ENCODE peak calls at places on chromosomes 1 and 21, in five cellular contexts. R, N, B, C and F are unnamed samples.

GRCh38 chr1:108858541-108858940 is 1.6 kb upstream of the AKNAD1 start:
- DNase-seq in C (no peak), B (no peak), N (no peak), R (no peak), F (no peak)

GRCh38 chr1:165897326-165898303 is 70.2 kb downstream of the UCK2 start:
- DNase-seq in B (peak; percentile 54), C (peak; percentile 64), R (no peak), N (no peak), F (peak; percentile 74)

GRCh38 chr1:155729031-155729898 is 40.4 kb downstream of the DAP3 start:
- DNase-seq in C (peak; percentile 43), B (peak; percentile 75), N (no peak), R (peak; percentile 33), F (peak; percentile 80)

GRCh38 chr1:86703696-86704455 is 500 bp upstream of the SH3GLB1 start:
- DNase-seq in N (no peak), R (no peak), B (no peak), C (no peak), F (peak; percentile 37)

GRCh38 chr21:36710729-36711048 is 11.8 kb downstream of the SIM2 start:
- DNase-seq in N (no peak), C (no peak), R (no peak), B (no peak), F (no peak)

GRCh38 chr1:22876359-22877111 is 96.1 kb downstream of the LACTBL1 start:
- DNase-seq in N (no peak), C (no peak), R (no peak), B (peak; percentile 70), F (peak; percentile 71)

GRCh38 chr1:181541947-181542346 is 58.6 kb downstream of the CACNA1E start:
- DNase-seq in C (peak; percentile 13), B (peak; percentile 36), N (no peak), R (no peak), F (peak; percentile 70)

GRCh38 chr1:18962855-18963737 is 6.6 kb upstream of the IFFO2 start:
- DNase-seq in C (no peak), N (no peak), B (no peak), R (no peak), F (no peak)

GRCh38 chr1:176843352-176844297 is 320.9 kb downstream of the ASTN1 start:
- DNase-seq in C (peak; percentile 19), N (no peak), R (no peak), B (peak; percentile 80), F (peak; percentile 53)

GRCh38 chr1:242605521-242605920 is 81.0 kb upstream of the PLD5 start:
- DNase-seq in B (no peak), N (no peak), R (no peak), C (no peak), F (peak; percentile 39)

GRCh38 chr1:176605151-176605550 is 142.2 kb downstream of the PAPPA2 start:
- DNase-seq in C (no peak), B (peak; percentile 72), R (no peak), N (no peak), F (no peak)

GRCh38 chr1:50929376-50929958 is 30.6 kb downstream of the FAF1 start:
- DNase-seq in B (peak; percentile 69), R (peak; percentile 5), N (no peak), C (no peak), F (peak; percentile 37)

GRCh38 chr1:71054281-71054731 is 6.7 kb upstream of the PTGER3 start:
- DNase-seq in C (no peak), B (no peak), R (no peak), N (peak; percentile 51), F (peak; percentile 8)

GRCh38 chr1:14768589-14769304 is 170.3 kb downstream of the KAZN start:
- DNase-seq in C (no peak), R (no peak), N (no peak), B (no peak), F (no peak)

GRCh38 chr1:151047925-151048644 is 534 bp downstream of the C1orf56 start:
- DNase-seq in R (peak; percentile 96), B (peak; percentile 60), N (peak; percentile 87), C (peak; percentile 73), F (peak; percentile 79)

GRCh38 chr1:201538618-201539551 is at the start of gene NAV1:
- DNase-seq in N (peak; percentile 83), C (peak; percentile 70), B (peak; percentile 85), R (peak; percentile 71), F (peak; percentile 56)

GRCh38 chr1:113153116-113153803 is 80.3 kb downstream of the LRIG2 start:
- DNase-seq in C (no peak), N (no peak), B (peak; percentile 79), R (no peak), F (peak; percentile 74)

GRCh38 chr1:14951766-14952165 is 201.8 kb upstream of the TMEM51 start:
- DNase-seq in B (no peak), C (no peak), R (no peak), N (no peak), F (no peak)

GRCh38 chr1:89946532-89946931 is 48.4 kb upstream of the ZNF326 start:
- DNase-seq in C (no peak), N (no peak), R (no peak), B (no peak), F (no peak)

GRCh38 chr1:156859523-156860112 is 701 bp upstream of the INSRR start:
- DNase-seq in B (peak; percentile 26), R (no peak), C (peak; percentile 18), N (no peak), F (no peak)

GRCh38 chr1:169527461-169528213 is 41.9 kb upstream of the SLC19A2 start:
- DNase-seq in N (no peak), R (no peak), C (no peak), B (peak; percentile 17), F (peak; percentile 29)

GRCh38 chr1:85734961-85735360 is 26.7 kb upstream of the ZNHIT6 start:
- DNase-seq in N (no peak), R (no peak), B (no peak), C (no peak), F (no peak)

GRCh38 chr1:54577612-54578011 is 29.6 kb downstream of the ACOT11 start:
- DNase-seq in N (peak; percentile 90), B (peak; percentile 38), C (peak; percentile 88), R (no peak), F (peak; percentile 33)

GRCh38 chr1:209688746-209689234 is 13.6 kb downstream of the G0S2 start:
- DNase-seq in B (peak; percentile 90), C (no peak), R (peak; percentile 38), N (no peak), F (peak; percentile 65)

GRCh38 chr1:11845641-11846335 is 1.8 kb downstream of the NPPA start:
- DNase-seq in N (no peak), C (no peak), B (peak; percentile 40), R (no peak), F (peak; percentile 39)

GRCh38 chr1:180946056-180946455 is 33.4 kb downstream of the KIAA1614 start:
- DNase-seq in B (no peak), C (no peak), N (peak; percentile 8), R (no peak), F (no peak)

GRCh38 chr1:211613108-211613947 is 34.4 kb upstream of the SLC30A1 start:
- DNase-seq in B (peak; percentile 98), R (peak; percentile 43), C (peak; percentile 74), N (peak; percentile 83), F (peak; percentile 100)

GRCh38 chr1:187872555-187872954 is 1043.8 kb downstream of the PLA2G4A start:
- DNase-seq in R (no peak), B (no peak), N (no peak), C (no peak), F (no peak)

DNA sequence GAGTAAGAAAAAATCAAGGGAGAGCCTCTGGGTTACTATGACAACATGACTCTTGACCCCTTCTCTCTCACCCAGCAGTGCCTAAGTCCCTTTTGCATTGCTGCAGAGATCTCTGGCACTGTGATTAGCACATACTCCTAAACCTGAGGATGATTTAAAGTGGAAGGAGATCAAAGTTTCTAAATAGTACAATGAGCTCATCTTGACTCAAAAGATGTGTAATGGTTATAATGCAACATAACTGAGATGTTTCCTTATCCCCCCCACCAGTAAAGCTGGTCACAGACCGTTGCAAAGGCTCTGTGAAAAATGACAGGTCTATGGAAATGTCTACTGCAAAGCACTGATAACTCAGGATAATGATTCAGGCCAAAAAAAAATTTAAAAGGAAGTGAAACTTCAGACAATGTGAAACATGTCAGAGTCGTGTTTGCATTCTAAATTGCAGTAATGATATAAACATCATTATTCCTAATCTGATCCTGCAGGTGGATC is 519.2 kb downstream of the KIF26B start:
- DNase-seq in C (no peak), B (peak; percentile 40), N (no peak), R (no peak), F (no peak)
- TF ChIP-seq CTCF in C (no peak), B (no peak), N (no peak), R (no peak), F (no peak)

GRCh38 chr1:20115479-20115878 is 3.9 kb downstream of the PLA2G2D start:
- DNase-seq in C (no peak), N (no peak), R (no peak), B (no peak), F (no peak)
- TF ChIP-seq CTCF in C (no peak), N (no peak), R (no peak), B (no peak), F (no peak)

GRCh38 chr1:3533051-3534048 is 78.0 kb downstream of the MEGF6 start:
- DNase-seq in C (no peak), N (no peak), B (no peak), R (no peak), F (no peak)
- TF ChIP-seq CTCF in C (no peak), N (no peak), B (no peak), R (no peak), F (no peak)

DNA sequence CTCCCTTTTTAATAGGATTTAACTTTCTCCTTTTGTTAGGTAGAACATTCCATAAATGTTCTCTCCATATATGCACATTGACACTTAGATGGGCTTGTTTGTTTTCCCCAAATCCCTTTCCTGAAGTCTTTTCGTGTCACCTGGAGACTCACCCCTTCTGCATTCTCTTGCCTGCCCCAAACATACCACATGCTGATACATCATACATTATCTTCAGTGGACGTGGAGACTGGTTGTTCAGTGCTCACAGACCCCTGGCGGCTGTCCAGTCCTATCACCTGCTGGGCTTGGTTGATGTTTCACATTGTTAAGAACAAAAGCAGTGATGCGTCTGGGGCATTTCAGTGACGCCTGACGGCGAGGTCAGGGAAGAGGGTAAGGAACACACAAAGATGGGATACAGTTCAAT is 22.2 kb downstream of the FMOD start:
- DNase-seq in N (no peak), R (no peak), C (no peak), B (no peak), F (no peak)
- TF ChIP-seq CTCF in N (no peak), R (no peak), C (no peak), B (no peak), F (no peak)

GRCh38 chr1:26305667-26306289 is 658 bp downstream of the UBXN11 start:
- DNase-seq in N (no peak), R (no peak), B (no peak), C (no peak), F (no peak)
- TF ChIP-seq CTCF in N (no peak), R (no peak), B (no peak), C (no peak), F (no peak)

DNA sequence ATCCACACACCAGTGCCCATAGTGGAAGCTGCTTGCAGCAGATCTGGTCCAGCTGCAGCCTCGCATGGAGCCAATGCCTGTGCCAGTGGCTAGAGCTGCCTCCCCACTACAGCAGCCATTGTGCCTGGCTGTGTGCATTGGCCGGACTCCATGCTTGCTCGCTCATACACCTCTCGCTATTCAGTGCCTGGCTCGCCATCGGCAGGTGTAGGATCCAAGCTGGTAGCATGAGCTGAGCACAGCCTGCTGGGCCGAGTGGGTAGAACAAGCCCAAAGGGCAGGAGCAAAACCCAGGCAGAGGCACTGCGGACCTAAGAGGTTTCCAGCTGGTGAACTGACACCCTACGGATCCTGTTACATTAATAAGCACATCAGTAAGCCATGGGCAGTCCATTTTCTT is 1184.1 kb downstream of the AMY1C start:
- DNase-seq in C (no peak), B (no peak), R (no peak), N (no peak), F (no peak)
- TF ChIP-seq CTCF in C (no peak), B (no peak), R (no peak), N (no peak), F (no peak)

GRCh38 chr1:6447818-6448748 is 17.9 kb downstream of the TNFRSF25 start:
- DNase-seq in R (no peak), C (no peak), B (no peak), N (no peak), F (no peak)
- TF ChIP-seq CTCF in R (no peak), C (peak; percentile 5), B (no peak), N (no peak), F (no peak)